ENCODE peak calls at places on chromosomes 11 and 22, in eight cellular contexts. E, Q, C, F, V, L, K and Z are unnamed samples.

GRCh38 chr11:128492461-128492860 is 94.9 kb downstream of the ETS1 start:
- DNase-seq in E (no peak), Q (peak; percentile 71), C (no peak), F (no peak), V (no peak), L (peak; percentile 68), K (no peak), Z (no peak)

GRCh38 chr11:4393209-4394196 is at the start of gene TRIM21:
- DNase-seq in E (peak; percentile 76), Q (peak; percentile 90), C (peak; percentile 91), F (peak; percentile 63), V (peak; percentile 73), L (peak; percentile 63), K (peak; percentile 71), Z (peak; percentile 51)

GRCh38 chr11:12430351-12430750 is 53.0 kb downstream of the PARVA start:
- DNase-seq in E (no peak), Q (peak; percentile 74), C (no peak), F (no peak), V (no peak), L (no peak), K (no peak), Z (no peak)

GRCh38 chr11:128525411-128526243 is 61.7 kb downstream of the ETS1 start:
- DNase-seq in E (no peak), Q (peak; percentile 89), C (no peak), F (no peak), V (no peak), L (no peak), K (no peak), Z (no peak)

GRCh38 chr22:22748297-22748743 is 103.9 kb downstream of the GGTLC2 start:
- DNase-seq in E (no peak), Q (peak; percentile 18), C (no peak), F (peak; percentile 37), V (peak; percentile 19), L (peak; percentile 55), K (peak; percentile 34), Z (peak; percentile 46)

GRCh38 chr22:31738566-31738965 is 11.4 kb downstream of the PRR14L start:
- DNase-seq in E (no peak), Q (no peak), C (no peak), F (no peak), V (no peak), L (no peak), K (no peak), Z (no peak)

GRCh38 chr11:883527-883926 is 27.1 kb downstream of the CHID1 start:
- DNase-seq in E (no peak), Q (no peak), C (no peak), F (no peak), V (no peak), L (no peak), K (no peak), Z (no peak)

GRCh38 chr11:48341466-48341865 is 16.7 kb downstream of the OR4C3 start:
- DNase-seq in E (no peak), Q (no peak), C (no peak), F (no peak), V (no peak), L (no peak), K (no peak), Z (no peak)

GRCh38 chr11:64542172-64543125 is 48.6 kb upstream of the SLC22A12 start:
- DNase-seq in E (no peak), Q (no peak), C (no peak), F (no peak), V (no peak), L (no peak), K (no peak), Z (no peak)

GRCh38 chr11:119065369-119065768 is 2.2 kb upstream of the VPS11 start:
- DNase-seq in E (no peak), Q (peak; percentile 50), C (peak; percentile 42), F (no peak), V (peak; percentile 26), L (peak; percentile 55), K (no peak), Z (no peak)

GRCh38 chr11:68903288-68903630 is 373 bp downstream of the MRPL21 start:
- DNase-seq in E (no peak), Q (no peak), C (no peak), F (no peak), V (no peak), L (peak; percentile 6), K (no peak), Z (peak; percentile 33)

GRCh38 chr11:1298695-1299492 is 10.5 kb downstream of the TOLLIP start:
- DNase-seq in E (no peak), Q (no peak), C (no peak), F (no peak), V (no peak), L (no peak), K (peak; percentile 63), Z (peak; percentile 78)

GRCh38 chr11:96259053-96259837 is 83.8 kb downstream of the MAML2 start:
- DNase-seq in E (no peak), Q (peak; percentile 92), C (no peak), F (no peak), V (no peak), L (no peak), K (peak; percentile 57), Z (no peak)

GRCh38 chr11:59157433-59157832 is 14.5 kb upstream of the DTX4 start:
- DNase-seq in E (no peak), Q (no peak), C (no peak), F (no peak), V (no peak), L (peak; percentile 32), K (no peak), Z (no peak)